ENCODE peak calls at places on chromosomes 16 and 17, in four cellular contexts. One of them, this sample, is unnamed. For H3K27me3, the result is how much of the 10 kb centered on the place peaks cover.

GRCh38 chr17:12627177-12627629 is 38.5 kb upstream of the MYOCD start:
- DNase-seq in GM12878: no peak
- DNase-seq in HepG2: peak
- DNase-seq in H1: no peak
- DNase-seq in this sample: no peak

GRCh38 chr16:14538604-14539003 is 91.5 kb downstream of the PARN start:
- DNase-seq in HepG2: no peak
- DNase-seq in GM12878: no peak
- DNase-seq in H1: no peak
- DNase-seq in this sample: no peak

GRCh38 chr17:59067340-59067739 is 39.3 kb downstream of the TRIM37 start:
- DNase-seq in HepG2: no peak
- DNase-seq in H1: no peak
- DNase-seq in GM12878: no peak
- DNase-seq in this sample: no peak

GRCh38 chr16:8776193-8776592 is 21.2 kb downstream of the TMEM186 start:
- DNase-seq in GM12878: no peak
- DNase-seq in HepG2: no peak
- DNase-seq in H1: no peak
- DNase-seq in this sample: no peak

GRCh38 chr17:62981933-62982332 is 15.9 kb downstream of the TANC2 start:
- DNase-seq in HepG2: no peak
- DNase-seq in H1: no peak
- DNase-seq in GM12878: no peak
- DNase-seq in this sample: no peak

GRCh38 chr16:28910046-28911031 is 14.7 kb downstream of the RABEP2 start:
- DNase-seq in HepG2: no peak
- DNase-seq in H1: no peak
- DNase-seq in GM12878: no peak
- DNase-seq in this sample: no peak

GRCh38 chr17:45009676-45010467 is 41.6 kb downstream of the DCAKD start:
- DNase-seq in GM12878: no peak
- DNase-seq in H1: no peak
- DNase-seq in HepG2: no peak
- DNase-seq in this sample: no peak

GRCh38 chr17:13587487-13588338 is 14.0 kb downstream of the HS3ST3A1 start:
- DNase-seq in H1: no peak
- DNase-seq in GM12878: no peak
- DNase-seq in HepG2: no peak
- DNase-seq in this sample: no peak

GRCh38 chr16:30491744-30492308 is 19.3 kb downstream of the ITGAL start:
- DNase-seq in HepG2: peak
- DNase-seq in H1: no peak
- DNase-seq in GM12878: no peak
- DNase-seq in this sample: no peak

GRCh38 chr16:28304214-28304613 is 11.9 kb downstream of the SBK1 start:
- DNase-seq in H1: peak
- DNase-seq in GM12878: no peak
- DNase-seq in HepG2: peak
- DNase-seq in this sample: no peak

GRCh38 chr17:70040336-70040735 is 34.7 kb upstream of the KCNJ16 start:
- DNase-seq in H1: no peak
- DNase-seq in HepG2: no peak
- DNase-seq in GM12878: no peak
- DNase-seq in this sample: no peak

GRCh38 chr17:19397556-19398041 is 10.6 kb upstream of the MFAP4 start:
- DNase-seq in HepG2: peak
- DNase-seq in GM12878: no peak
- DNase-seq in H1: peak
- DNase-seq in this sample: no peak

GRCh38 chr16:55035956-55036355 is 105.3 kb downstream of the IRX5 start:
- DNase-seq in GM12878: no peak
- DNase-seq in H1: peak
- DNase-seq in HepG2: no peak
- DNase-seq in this sample: no peak

GRCh38 chr17:63834431-63835166 is 7.1 kb upstream of the FTSJ3 start:
- DNase-seq in HepG2: peak
- DNase-seq in H1: peak
- DNase-seq in GM12878: no peak
- DNase-seq in this sample: no peak

GRCh38 chr16:17375388-17376304 is 95.1 kb downstream of the XYLT1 start:
- DNase-seq in H1: no peak
- DNase-seq in HepG2: no peak
- DNase-seq in GM12878: no peak
- DNase-seq in this sample: no peak
- H3K9ac ChIP-seq in H1: no peak
- H3K9ac ChIP-seq in HepG2: no peak
- H3K9ac ChIP-seq in GM12878: no peak
- H3K9ac ChIP-seq in this sample: no peak

GRCh38 chr16:81521141-81521626 is 76.6 kb downstream of the CMIP start:
- DNase-seq in H1: no peak
- DNase-seq in GM12878: no peak
- DNase-seq in HepG2: no peak
- DNase-seq in this sample: no peak
- TF ChIP-seq SUZ12 in H1: no peak
- TF ChIP-seq SUZ12 in GM12878: no peak
- TF ChIP-seq SUZ12 in HepG2: no peak
- TF ChIP-seq SUZ12 in this sample: no peak

GRCh38 chr17:6704472-6705052 is 8.6 kb downstream of the SLC13A5 start:
- DNase-seq in H1: no peak
- DNase-seq in GM12878: no peak
- DNase-seq in HepG2: peak
- DNase-seq in this sample: no peak
- H3K27me3 ChIP-seq in H1: under half
- H3K27me3 ChIP-seq in GM12878: under half
- H3K27me3 ChIP-seq in HepG2: under half
- H3K27me3 ChIP-seq in this sample: under half

GRCh38 chr16:398551-399277 is 1.7 kb downstream of the NME4 start:
- DNase-seq in HepG2: no peak
- DNase-seq in GM12878: no peak
- DNase-seq in H1: peak
- DNase-seq in this sample: no peak
- H3K9ac ChIP-seq in HepG2: peak
- H3K9ac ChIP-seq in GM12878: no peak
- H3K9ac ChIP-seq in H1: no peak
- H3K9ac ChIP-seq in this sample: peak